ENCODE peak calls at places on chromosome 21, in six cellular contexts. R is fibroblast of pulmonary artery, B is heart right ventricle, G is transverse colon, K is sigmoid colon, F is upper lobe of right lung. W is an unnamed sample.
A peak's percentile ranks its signal among the peaks of the same experiment; 100 is the strongest.

GRCh38 chr21:30695956-30696355 is 22.6 kb downstream of the KRTAP21-3 start:
- DNase-seq in R (no peak), B (no peak), G (no peak), K (no peak), F (no peak), W (no peak)

GRCh38 chr21:44836666-44837471 is 19.0 kb upstream of the SUMO3 start:
- DNase-seq in R (peak; percentile 50), B (no peak), G (peak; percentile 47), K (no peak), F (no peak), W (no peak)

GRCh38 chr21:34306246-34306645 is 57.6 kb upstream of the KCNE2 start:
- DNase-seq in R (no peak), B (no peak), G (no peak), K (no peak), F (no peak), W (no peak)

GRCh38 chr21:46605759-46606426 is 1.0 kb upstream of the S100B start:
- DNase-seq in R (no peak), B (peak; percentile 36), G (peak; percentile 55), K (no peak), F (peak; percentile 74), W (no peak)

GRCh38 chr21:35136106-35136505 is 87.0 kb upstream of the RUNX1 start:
- DNase-seq in R (no peak), B (no peak), G (no peak), K (no peak), F (no peak), W (no peak)

GRCh38 chr21:39938086-39938611 is 70.9 kb downstream of the PCP4 start:
- DNase-seq in R (no peak), B (no peak), G (no peak), K (peak; percentile 70), F (no peak), W (no peak)

GRCh38 chr21:44817506-44817880 is 369 bp downstream of the SUMO3 start:
- DNase-seq in R (peak; percentile 92), B (peak; percentile 96), G (peak; percentile 96), K (peak; percentile 97), F (peak; percentile 96), W (peak; percentile 87)

GRCh38 chr21:37855568-37856391 is 60.5 kb downstream of the KCNJ6 start:
- DNase-seq in R (peak; percentile 54), B (no peak), G (no peak), K (no peak), F (no peak), W (peak; percentile 69)

GRCh38 chr21:38804617-38805281 is 980 bp upstream of the ETS2 start:
- DNase-seq in R (no peak), B (peak; percentile 83), G (peak; percentile 86), K (peak; percentile 92), F (peak; percentile 91), W (peak; percentile 61)

GRCh38 chr21:36532769-36533467 is 53.0 kb upstream of the CLDN14 start:
- DNase-seq in R (no peak), B (no peak), G (no peak), K (no peak), F (no peak), W (no peak)

GRCh38 chr21:45554477-45555175 is 12.4 kb upstream of the SLC19A1 start:
- DNase-seq in R (peak; percentile 73), B (peak; percentile 90), G (peak; percentile 88), K (peak; percentile 91), F (peak; percentile 93), W (peak; percentile 58)

GRCh38 chr21:29145354-29145782 is 14.9 kb downstream of the MAP3K7CL start:
- DNase-seq in R (peak; percentile 93), B (no peak), G (no peak), K (peak; percentile 69), F (no peak), W (peak; percentile 92)

GRCh38 chr21:37886120-37886519 is 30.1 kb downstream of the KCNJ6 start:
- DNase-seq in R (no peak), B (no peak), G (no peak), K (no peak), F (no peak), W (no peak)

GRCh38 chr21:45642122-45642813 is 1.3 kb upstream of the PCBP3 start:
- DNase-seq in R (no peak), B (peak; percentile 42), G (no peak), K (no peak), F (no peak), W (no peak)

GRCh38 chr21:46022551-46023107 is 41.1 kb downstream of the COL6A1 start:
- DNase-seq in R (no peak), B (peak; percentile 17), G (no peak), K (peak; percentile 87), F (no peak), W (no peak)

GRCh38 chr21:33849839-33850238 is 65.8 kb downstream of the ATP5PO start:
- DNase-seq in R (no peak), B (no peak), G (no peak), K (no peak), F (no peak), W (no peak)

GRCh38 chr21:37437376-37438080 is 71.0 kb downstream of the DYRK1A start:
- DNase-seq in R (no peak), B (no peak), G (no peak), K (no peak), F (no peak), W (no peak)

GRCh38 chr21:36232641-36233040 is 76.0 kb downstream of the DOP1B start:
- DNase-seq in R (no peak), B (no peak), G (no peak), K (no peak), F (no peak), W (no peak)

GRCh38 chr21:43829575-43830119 is 35.4 kb upstream of the AGPAT3 start:
- DNase-seq in R (no peak), B (no peak), G (no peak), K (no peak), F (no peak), W (no peak)

GRCh38 chr21:38258803-38259485 is 2.2 kb downstream of the KCNJ15 start:
- DNase-seq in R (peak; percentile 96), B (no peak), G (no peak), K (no peak), F (no peak), W (peak; percentile 66)

GRCh38 chr21:45256912-45257672 is 30.6 kb downstream of the POFUT2 start:
- DNase-seq in R (no peak), B (no peak), G (no peak), K (no peak), F (no peak), W (no peak)

GRCh38 chr21:40165671-40166070 is 298.4 kb downstream of the PCP4 start:
- DNase-seq in R (no peak), B (no peak), G (no peak), K (no peak), F (no peak), W (peak; percentile 70)

GRCh38 chr21:46295177-46295711 is 9.1 kb downstream of the YBEY start:
- DNase-seq in R (peak; percentile 43), B (no peak), G (no peak), K (no peak), F (no peak), W (peak; percentile 67)

GRCh38 chr21:44751186-44751798 is 39.9 kb upstream of the TSPEAR start:
- DNase-seq in R (no peak), B (no peak), G (no peak), K (no peak), F (peak; percentile 54), W (no peak)

GRCh38 chr21:35743571-35743970 is 316.8 kb downstream of the SETD4 start:
- DNase-seq in R (no peak), B (no peak), G (no peak), K (no peak), F (no peak), W (peak; percentile 23)

GRCh38 chr21:46214478-46215340 is 13.9 kb downstream of the LSS start:
- DNase-seq in R (no peak), B (no peak), G (no peak), K (peak; percentile 57), F (peak; percentile 53), W (no peak)

GRCh38 chr21:17818158-17819113 is 720 bp downstream of the C21orf91 start:
- DNase-seq in R (peak; percentile 49), B (peak; percentile 43), G (peak; percentile 41), K (peak; percentile 68), F (peak; percentile 79), W (peak; percentile 36)

DNA sequence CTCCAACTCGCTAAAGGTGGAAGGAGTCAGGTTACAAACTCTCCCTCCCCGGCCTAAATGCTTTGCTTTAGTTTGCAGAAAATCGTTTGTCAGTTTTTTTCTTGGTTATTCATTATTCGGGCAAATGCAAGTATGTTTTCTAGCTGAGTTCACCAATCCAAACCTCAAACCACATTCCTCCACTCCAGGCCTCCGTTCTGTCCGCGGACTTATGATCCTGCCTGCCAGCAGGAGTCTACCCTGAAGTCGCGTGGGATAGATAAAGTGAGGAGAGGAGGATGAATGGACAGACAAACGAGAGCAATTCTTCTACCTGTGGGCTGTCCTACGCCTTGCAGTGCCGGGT is 1.3 kb downstream of the ADAMTS1 start:
- DNase-seq in R (peak; percentile 72), B (no peak), G (no peak), K (no peak), F (no peak), W (peak; percentile 87)
- H3K4me3 ChIP-seq in R (peak overlapping the region; percentile 84), B (peak overlapping the region; percentile 80), G (peak overlapping the region; percentile 37), K (peak overlapping the region; percentile 68), F (peak overlapping the region; percentile 79), W (peak overlapping the region; percentile 75)

GRCh38 chr21:41359289-41359688 is 2.5 kb upstream of the MX2 start:
- DNase-seq in R (no peak), B (no peak), G (no peak), K (no peak), F (no peak), W (no peak)
- TF ChIP-seq CTCF in R (no peak), B (no peak), G (no peak), K (no peak), F (no peak), W (no peak)

DNA sequence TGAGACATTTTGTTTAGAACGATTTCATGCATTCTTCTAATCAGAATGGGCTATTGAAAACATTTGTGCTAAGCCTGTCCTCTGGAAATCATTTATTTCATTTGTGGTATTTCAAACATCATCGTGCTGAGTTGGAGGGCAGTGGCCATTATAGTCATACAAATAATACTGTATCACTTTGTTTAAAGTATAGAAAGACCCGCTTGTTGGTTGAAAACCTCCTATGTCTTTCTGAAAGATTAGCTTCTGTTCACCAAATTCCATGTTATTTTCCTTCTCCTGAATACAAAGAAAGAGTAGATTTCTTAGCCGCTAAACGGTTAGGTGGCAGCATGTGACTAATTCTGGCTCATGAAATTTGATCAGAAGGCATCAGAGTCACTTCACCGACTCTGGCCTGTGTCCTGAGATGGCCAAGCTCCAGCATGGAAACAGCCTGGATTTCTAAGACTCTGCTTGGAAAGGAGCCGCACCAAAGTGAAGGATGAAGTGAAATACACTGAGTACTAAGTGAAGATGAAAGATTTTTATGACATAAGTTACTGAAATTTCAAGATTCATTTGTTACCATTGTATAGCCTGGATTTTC is 355.1 kb downstream of the USP25 start:
- DNase-seq in R (no peak), B (peak; percentile 42), G (no peak), K (peak; percentile 79), F (no peak), W (peak; percentile 79)
- H3K4me3 ChIP-seq in R (no peak overlapping the region), B (no peak overlapping the region), G (no peak overlapping the region), K (no peak overlapping the region), F (no peak overlapping the region), W (no peak overlapping the region)

GRCh38 chr21:42574234-42575027 is 60.8 kb downstream of the SLC37A1 start:
- DNase-seq in R (peak; percentile 35), B (no peak), G (peak; percentile 9), K (peak; percentile 53), F (peak; percentile 62), W (no peak)
- TF ChIP-seq CTCF in R (peak; percentile 55), B (no peak), G (no peak), K (no peak), F (peak; percentile 18), W (peak; percentile 36)

GRCh38 chr21:32768530-32768929 is 3.0 kb downstream of the PAXBP1 start:
- DNase-seq in R (no peak), B (no peak), G (no peak), K (no peak), F (no peak), W (no peak)
- H3K4me3 ChIP-seq in R (no peak overlapping the region), B (no peak overlapping the region), G (no peak overlapping the region), K (no peak overlapping the region), F (no peak overlapping the region), W (no peak overlapping the region)

GRCh38 chr21:15729674-15730483 is at the start of gene USP25:
- DNase-seq in R (peak; percentile 73), B (peak; percentile 95), G (peak; percentile 95), K (peak; percentile 96), F (peak; percentile 97), W (peak; percentile 58)
- TF ChIP-seq CTCF in R (no peak), B (peak; percentile 9), G (no peak), K (no peak), F (no peak), W (peak; percentile 9)